ENCODE peak calls at places on chromosome 12, in six cellular contexts. One of them, this sample, is unnamed.

GRCh38 chr12:116642683-116643082 is 83.5 kb downstream of the MAP1LC3B2 start:
- DNase-seq in lower lobe of right lung: no peak
- DNase-seq in ovary: no peak
- DNase-seq in right cardiac atrium: no peak
- DNase-seq in tibial nerve: no peak
- DNase-seq in GM23338: no peak
- DNase-seq in this sample: no peak

GRCh38 chr12:57204454-57204853 is 12.1 kb upstream of the NXPH4 start:
- DNase-seq in lower lobe of right lung: no peak
- DNase-seq in ovary: no peak
- DNase-seq in right cardiac atrium: no peak
- DNase-seq in tibial nerve: no peak
- DNase-seq in GM23338: no peak
- DNase-seq in this sample: no peak

GRCh38 chr12:85424581-85425348 is 144.7 kb downstream of the ALX1 start:
- DNase-seq in lower lobe of right lung: no peak
- DNase-seq in ovary: no peak
- DNase-seq in right cardiac atrium: no peak
- DNase-seq in tibial nerve: no peak
- DNase-seq in GM23338: peak; percentile 67
- DNase-seq in this sample: no peak

GRCh38 chr12:22271036-22271435 is 63.5 kb downstream of the ST8SIA1 start:
- DNase-seq in lower lobe of right lung: no peak
- DNase-seq in ovary: no peak
- DNase-seq in right cardiac atrium: no peak
- DNase-seq in tibial nerve: no peak
- DNase-seq in GM23338: no peak
- DNase-seq in this sample: no peak

GRCh38 chr12:79818856-79819255 is 116.0 kb downstream of the PPP1R12A start:
- DNase-seq in lower lobe of right lung: no peak
- DNase-seq in ovary: no peak
- DNase-seq in right cardiac atrium: no peak
- DNase-seq in tibial nerve: no peak
- DNase-seq in GM23338: no peak
- DNase-seq in this sample: no peak

GRCh38 chr12:123047289-123047688 is 66.8 kb downstream of the ARL6IP4 start:
- DNase-seq in lower lobe of right lung: no peak
- DNase-seq in ovary: no peak
- DNase-seq in right cardiac atrium: no peak
- DNase-seq in tibial nerve: no peak
- DNase-seq in GM23338: no peak
- DNase-seq in this sample: no peak

GRCh38 chr12:65779091-65779642 is 45.1 kb upstream of the HMGA2 start:
- DNase-seq in lower lobe of right lung: no peak
- DNase-seq in ovary: no peak
- DNase-seq in right cardiac atrium: no peak
- DNase-seq in tibial nerve: no peak
- DNase-seq in GM23338: peak; percentile 88
- DNase-seq in this sample: no peak

GRCh38 chr12:51923506-51924365 is 16.4 kb downstream of the ACVRL1 start:
- DNase-seq in lower lobe of right lung: peak; percentile 77
- DNase-seq in ovary: peak; percentile 60
- DNase-seq in right cardiac atrium: peak; percentile 92
- DNase-seq in tibial nerve: peak; percentile 39
- DNase-seq in GM23338: peak; percentile 82
- DNase-seq in this sample: peak; percentile 92

GRCh38 chr12:101570022-101570421 is 24.7 kb upstream of the MYBPC1 start:
- DNase-seq in lower lobe of right lung: no peak
- DNase-seq in ovary: no peak
- DNase-seq in right cardiac atrium: no peak
- DNase-seq in tibial nerve: no peak
- DNase-seq in GM23338: peak; percentile 30
- DNase-seq in this sample: no peak

GRCh38 chr12:108647199-108647935 is 13.7 kb upstream of the SELPLG start:
- DNase-seq in lower lobe of right lung: no peak
- DNase-seq in ovary: no peak
- DNase-seq in right cardiac atrium: no peak
- DNase-seq in tibial nerve: no peak
- DNase-seq in GM23338: peak; percentile 41
- DNase-seq in this sample: peak; percentile 54

GRCh38 chr12:20368653-20369163 is 371 bp downstream of the PDE3A start:
- DNase-seq in lower lobe of right lung: no peak
- DNase-seq in ovary: peak; percentile 57
- DNase-seq in right cardiac atrium: peak; percentile 76
- DNase-seq in tibial nerve: no peak
- DNase-seq in GM23338: peak; percentile 69
- DNase-seq in this sample: peak; percentile 70

GRCh38 chr12:49885663-49886461 is 17.8 kb downstream of the FAIM2 start:
- DNase-seq in lower lobe of right lung: peak; percentile 27
- DNase-seq in ovary: peak; percentile 19
- DNase-seq in right cardiac atrium: no peak
- DNase-seq in tibial nerve: no peak
- DNase-seq in GM23338: no peak
- DNase-seq in this sample: no peak

GRCh38 chr12:12398026-12398859 is 41.4 kb downstream of the BORCS5 start:
- DNase-seq in lower lobe of right lung: no peak
- DNase-seq in ovary: peak; percentile 74
- DNase-seq in right cardiac atrium: peak; percentile 79
- DNase-seq in tibial nerve: peak; percentile 58
- DNase-seq in GM23338: no peak
- DNase-seq in this sample: no peak

GRCh38 chr12:125125271-125125670 is 60.0 kb downstream of the AACS start:
- DNase-seq in lower lobe of right lung: no peak
- DNase-seq in ovary: no peak
- DNase-seq in right cardiac atrium: no peak
- DNase-seq in tibial nerve: no peak
- DNase-seq in GM23338: no peak
- DNase-seq in this sample: no peak

DNA sequence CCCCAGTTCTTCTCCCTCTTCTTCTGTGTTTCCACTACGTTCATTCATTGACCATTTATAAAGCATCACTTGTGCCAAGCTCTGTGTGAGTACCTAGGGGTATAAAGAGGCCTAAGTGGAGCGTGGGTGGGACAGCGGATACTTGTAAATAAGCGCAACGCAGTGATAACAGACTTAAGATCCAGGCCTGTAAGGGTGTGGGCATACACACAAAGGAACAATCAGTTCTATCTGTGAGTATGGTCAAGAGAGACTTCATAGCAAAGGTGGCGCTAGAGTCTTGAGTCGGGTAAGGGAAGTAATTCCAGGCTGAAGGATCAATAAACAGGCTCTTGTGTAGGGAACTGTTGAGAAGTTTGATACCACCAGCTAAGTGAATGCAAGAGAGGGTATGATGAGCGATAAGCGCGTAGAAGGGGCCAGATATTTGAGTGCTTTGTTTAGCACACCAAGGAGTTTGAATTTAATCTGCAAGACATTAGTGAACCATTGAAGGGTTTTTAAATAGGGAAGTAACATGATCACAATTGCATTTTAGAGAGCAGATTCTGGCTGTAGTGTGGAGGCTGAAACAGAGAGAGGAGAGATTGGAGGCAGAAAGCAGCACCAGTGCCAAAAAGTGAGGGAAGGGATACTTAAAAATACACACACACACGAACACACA is 1.0 kb upstream of the GXYLT1 start:
- DNase-seq in lower lobe of right lung: no peak
- DNase-seq in ovary: no peak
- DNase-seq in right cardiac atrium: no peak
- DNase-seq in tibial nerve: no peak
- DNase-seq in GM23338: peak; percentile 68
- DNase-seq in this sample: peak; percentile 42
- H3K4me3 ChIP-seq in lower lobe of right lung: peak overlapping the region; percentile 67
- H3K4me3 ChIP-seq in ovary: no peak overlapping the region
- H3K4me3 ChIP-seq in right cardiac atrium: no peak overlapping the region
- H3K4me3 ChIP-seq in tibial nerve: peak overlapping the region; percentile 33
- H3K4me3 ChIP-seq in GM23338: peak overlapping the region; percentile 59
- H3K4me3 ChIP-seq in this sample: no peak overlapping the region

DNA sequence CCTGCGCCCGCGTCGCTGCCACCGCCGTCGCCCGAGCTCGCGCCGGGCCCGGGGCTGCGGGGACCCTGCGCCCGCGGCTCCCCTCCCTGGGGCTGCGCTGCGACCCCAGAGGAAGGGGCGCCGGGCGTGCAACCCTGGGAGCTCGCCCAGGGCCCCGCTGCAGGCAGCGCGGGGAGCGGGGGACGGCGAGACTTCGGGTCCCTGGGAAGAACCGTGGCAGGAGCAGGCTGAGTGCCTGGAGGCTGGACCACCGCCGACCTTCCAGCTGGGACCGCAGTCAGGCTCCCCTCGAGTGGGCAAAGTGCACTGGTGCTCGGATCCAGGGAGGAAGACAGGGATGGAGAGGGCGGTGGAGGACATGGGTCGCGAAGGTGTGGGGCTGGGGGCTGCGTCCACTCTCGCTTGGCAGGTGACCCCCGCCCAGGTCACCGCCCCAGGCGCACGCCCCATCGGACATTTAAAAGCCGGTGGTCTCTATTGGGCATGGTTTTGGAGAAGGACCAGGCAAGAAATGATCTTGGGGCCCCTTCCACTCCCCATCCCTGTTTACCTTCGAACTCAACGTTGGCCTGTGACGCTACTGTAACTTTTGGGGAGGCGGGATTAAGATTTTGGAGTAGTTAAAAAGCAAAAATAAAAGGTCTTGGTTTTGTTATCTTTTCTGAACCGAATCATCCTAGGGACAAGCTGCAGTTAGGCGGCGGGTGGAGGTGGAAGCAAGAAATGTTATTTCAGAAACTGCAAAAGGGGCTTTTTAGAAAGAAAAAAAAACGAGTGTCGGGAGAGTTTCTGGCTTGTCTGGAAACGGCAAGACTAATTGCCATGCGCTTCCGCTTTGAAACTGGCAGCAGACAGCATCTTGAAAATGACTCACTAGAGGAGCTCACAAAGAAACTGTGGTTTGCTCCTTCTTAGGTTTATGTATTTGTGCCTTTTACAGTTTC is 998 bp downstream of the ELK3 start:
- DNase-seq in lower lobe of right lung: no peak
- DNase-seq in ovary: peak; percentile 56
- DNase-seq in right cardiac atrium: peak; percentile 73
- DNase-seq in tibial nerve: no peak
- DNase-seq in GM23338: peak; percentile 61
- DNase-seq in this sample: peak; percentile 75
- H3K27me3 ChIP-seq in lower lobe of right lung: no peaks in the 10 kb centered on the region
- H3K27me3 ChIP-seq in ovary: no peaks in the 10 kb centered on the region
- H3K27me3 ChIP-seq in right cardiac atrium: no peaks in the 10 kb centered on the region
- H3K27me3 ChIP-seq in tibial nerve: no peaks in the 10 kb centered on the region
- H3K27me3 ChIP-seq in GM23338: peaks cover 32% of the 10 kb centered on the region
- H3K27me3 ChIP-seq in this sample: no peaks in the 10 kb centered on the region

DNA sequence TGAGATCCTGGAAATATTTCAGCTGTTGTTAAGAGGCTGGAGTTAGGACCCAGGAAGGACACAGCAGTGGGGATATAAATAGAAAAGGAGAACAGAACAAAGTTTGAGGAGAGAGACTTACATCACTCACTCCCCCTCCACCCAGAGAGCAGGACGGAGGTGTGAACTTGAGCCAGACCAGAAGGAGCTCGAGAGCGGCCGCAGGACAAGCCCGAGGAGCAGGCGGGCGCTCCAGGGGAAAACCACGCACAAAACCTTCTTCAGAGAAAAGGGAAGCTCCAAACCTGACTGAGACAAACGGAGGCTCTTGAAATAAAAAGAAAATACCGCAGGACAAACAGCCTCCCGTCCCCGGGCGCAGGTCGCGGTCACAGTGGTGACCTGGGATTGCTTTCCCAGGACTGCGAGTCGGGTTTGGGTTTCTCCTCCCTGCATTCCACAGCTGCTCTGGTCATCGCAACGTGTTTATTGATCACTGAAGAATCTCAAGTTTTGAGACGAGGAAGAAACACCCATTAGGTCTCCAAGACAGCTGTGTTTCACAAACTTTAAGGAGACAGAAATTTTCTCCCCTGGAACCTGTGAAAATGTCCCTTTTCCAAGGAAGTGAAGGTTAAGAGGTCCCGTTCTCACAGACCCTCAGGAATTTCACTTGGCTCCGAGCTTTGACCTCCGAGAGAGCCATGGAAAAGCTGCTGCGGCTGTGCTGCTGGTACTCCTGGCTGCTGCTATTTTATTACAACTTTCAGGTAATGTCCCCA is at the start of gene ADGRD1:
- DNase-seq in lower lobe of right lung: peak; percentile 79
- DNase-seq in ovary: peak; percentile 78
- DNase-seq in right cardiac atrium: peak; percentile 86
- DNase-seq in tibial nerve: peak; percentile 80
- DNase-seq in GM23338: peak; percentile 38
- DNase-seq in this sample: no peak
- H3K4me3 ChIP-seq in lower lobe of right lung: peak within 1 kb of the TSS; percentile 66
- H3K4me3 ChIP-seq in ovary: peak within 1 kb of the TSS; percentile 53
- H3K4me3 ChIP-seq in right cardiac atrium: peak within 1 kb of the TSS; percentile 86
- H3K4me3 ChIP-seq in tibial nerve: peak within 1 kb of the TSS; percentile 45
- H3K4me3 ChIP-seq in GM23338: no peak within 1 kb of the TSS
- H3K4me3 ChIP-seq in this sample: no peak within 1 kb of the TSS

GRCh38 chr12:53998174-53998899 is 1.6 kb upstream of the HOXC9 start:
- DNase-seq in lower lobe of right lung: no peak
- DNase-seq in ovary: no peak
- DNase-seq in right cardiac atrium: no peak
- DNase-seq in tibial nerve: no peak
- DNase-seq in GM23338: no peak
- DNase-seq in this sample: no peak

GRCh38 chr12:53996188-53996885 is 3.6 kb upstream of the HOXC9 start:
- DNase-seq in lower lobe of right lung: no peak
- DNase-seq in ovary: peak; percentile 39
- DNase-seq in right cardiac atrium: no peak
- DNase-seq in tibial nerve: no peak
- DNase-seq in GM23338: peak; percentile 62
- DNase-seq in this sample: no peak

GRCh38 chr12:53996886-53997217 is 3.1 kb upstream of the HOXC9 start:
- DNase-seq in lower lobe of right lung: no peak
- DNase-seq in ovary: no peak
- DNase-seq in right cardiac atrium: no peak
- DNase-seq in tibial nerve: no peak
- DNase-seq in GM23338: no peak
- DNase-seq in this sample: no peak

GRCh38 chr12:53998900-53999236 is 1.1 kb upstream of the HOXC9 start:
- DNase-seq in lower lobe of right lung: no peak
- DNase-seq in ovary: no peak
- DNase-seq in right cardiac atrium: no peak
- DNase-seq in tibial nerve: no peak
- DNase-seq in GM23338: no peak
- DNase-seq in this sample: no peak

DNA sequence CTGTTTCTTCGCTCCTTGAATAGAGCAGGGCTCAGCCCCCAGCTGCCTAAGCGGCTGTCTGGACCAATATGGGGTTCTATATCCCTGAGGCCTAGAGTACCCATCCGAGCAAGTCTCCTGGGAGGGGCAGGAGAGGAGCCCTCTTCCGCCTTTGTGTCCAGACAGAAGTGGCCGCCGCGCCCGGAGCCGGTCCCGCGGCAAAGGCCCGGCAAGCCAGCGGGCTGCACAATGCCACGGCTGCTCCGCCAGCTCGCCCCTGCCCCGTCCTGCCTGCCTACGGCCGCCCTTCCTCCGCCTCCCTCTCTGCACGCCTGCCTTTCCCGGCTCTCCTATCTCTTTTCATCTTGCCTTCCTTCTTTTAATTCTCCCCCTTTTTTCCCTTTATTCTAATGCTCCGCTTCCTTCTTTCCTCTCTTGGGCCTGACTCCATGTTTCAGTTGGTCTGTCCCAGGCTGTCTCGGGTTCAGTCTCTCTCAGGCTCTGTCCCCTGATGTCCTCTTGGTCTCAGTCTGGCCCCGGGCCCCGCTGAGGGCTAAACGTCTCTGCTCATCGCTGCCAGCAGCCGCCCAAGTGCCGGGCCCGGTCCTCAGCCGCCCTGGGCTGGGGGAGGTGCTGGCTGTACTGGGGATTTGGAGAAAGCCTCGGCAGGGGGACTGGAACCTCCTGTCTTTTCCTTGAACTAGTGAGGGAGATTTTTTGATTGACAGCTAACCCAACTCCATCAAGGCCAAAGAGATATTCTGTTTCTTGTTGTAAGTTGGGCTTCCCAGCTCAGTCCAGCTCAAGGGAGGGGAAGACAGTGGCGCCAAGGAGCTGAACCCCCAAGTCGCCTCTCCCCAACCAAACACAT is 2.4 kb upstream of the HOXC9 start:
- DNase-seq in lower lobe of right lung: no peak
- DNase-seq in ovary: peak; percentile 41
- DNase-seq in right cardiac atrium: no peak
- DNase-seq in tibial nerve: no peak
- DNase-seq in GM23338: no peak
- DNase-seq in this sample: no peak
- H3K27me3 ChIP-seq in lower lobe of right lung: peaks cover 100% of the 10 kb centered on the region
- H3K27me3 ChIP-seq in ovary: no peaks in the 10 kb centered on the region
- H3K27me3 ChIP-seq in right cardiac atrium: peaks cover 5% of the 10 kb centered on the region
- H3K27me3 ChIP-seq in tibial nerve: no peaks in the 10 kb centered on the region
- H3K27me3 ChIP-seq in GM23338: peaks cover 100% of the 10 kb centered on the region
- H3K27me3 ChIP-seq in this sample: peaks cover 100% of the 10 kb centered on the region